ENCODE peak calls at places on chromosomes 7 and 10, in four cellular contexts. L is AG09309, F is HEK293T, V is D341Med. T is an unnamed sample.
A peak's percentile ranks its signal among the peaks of the same experiment; 100 is the strongest.

GRCh38 chr7:37281368-37282092 is 167.1 kb downstream of the ELMO1 start:
- DNase-seq in V (peak; percentile 28), F (no peak), L (no peak), T (no peak)

GRCh38 chr7:44574286-44574872 is 671 bp upstream of the DDX56 start:
- DNase-seq in L (no peak), V (no peak), F (no peak), T (no peak)

GRCh38 chr7:37363536-37364172 is 85.0 kb downstream of the ELMO1 start:
- DNase-seq in V (no peak), L (no peak), F (no peak), T (no peak)

GRCh38 chr7:131574741-131575140 is 18.3 kb upstream of the PODXL start:
- DNase-seq in L (peak; percentile 40), V (no peak), F (no peak), T (no peak)

GRCh38 chr10:89153971-89154370 is 53.1 kb downstream of the CH25H start:
- DNase-seq in F (no peak), V (no peak), L (no peak), T (no peak)

GRCh38 chr7:151520419-151521229 is 929 bp upstream of the RHEB start:
- DNase-seq in F (no peak), L (no peak), V (no peak), T (peak; percentile 76)

GRCh38 chr7:113338297-113338696 is 219.9 kb upstream of the SMIM30 start:
- DNase-seq in L (no peak), V (no peak), F (no peak), T (no peak)

GRCh38 chr10:86102031-86102430 is 264.6 kb downstream of the GRID1 start:
- DNase-seq in V (no peak), F (no peak), L (no peak), T (no peak)